ENCODE peak calls at places on chromosome 7, in six cellular contexts. Z, C, N, A, O and U are unnamed samples.
A peak's percentile ranks its signal among the peaks of the same experiment; 100 is the strongest.

GRCh38 chr7:67625257-67625713 is 628.7 kb downstream of the TYW1 start:
- DNase-seq in Z (peak; percentile 63), C (peak; percentile 96), N (peak; percentile 1), A (peak; percentile 45), O (peak; percentile 58), U (peak; percentile 37)

GRCh38 chr7:20399516-20399915 is 68.8 kb downstream of the ITGB8 start:
- DNase-seq in Z (peak; percentile 53), C (no peak), N (no peak), A (no peak), O (no peak), U (no peak)

GRCh38 chr7:81098213-81098612 is 179.4 kb upstream of the SEMA3C start:
- DNase-seq in Z (no peak), C (no peak), N (no peak), A (no peak), O (no peak), U (no peak)

GRCh38 chr7:143380264-143380645 is 890 bp upstream of the ZYX start:
- DNase-seq in Z (peak; percentile 84), C (peak; percentile 97), N (peak; percentile 79), A (no peak), O (peak; percentile 63), U (peak; percentile 91)

GRCh38 chr7:43535810-43536585 is 46.9 kb upstream of the STK17A start:
- DNase-seq in Z (peak; percentile 78), C (no peak), N (peak; percentile 82), A (no peak), O (peak; percentile 24), U (no peak)

GRCh38 chr7:26420600-26420999 is 128.9 kb downstream of the SNX10 start:
- DNase-seq in Z (no peak), C (no peak), N (no peak), A (no peak), O (no peak), U (no peak)

GRCh38 chr7:157020514-157021070 is 10.1 kb upstream of the MNX1 start:
- DNase-seq in Z (no peak), C (no peak), N (no peak), A (no peak), O (no peak), U (no peak)

GRCh38 chr7:136877509-136877908 is 9.1 kb downstream of the CHRM2 start:
- DNase-seq in Z (no peak), C (no peak), N (no peak), A (no peak), O (no peak), U (no peak)

GRCh38 chr7:139960158-139960557 is 102.6 kb downstream of the PARP12 start:
- DNase-seq in Z (peak; percentile 12), C (no peak), N (no peak), A (no peak), O (no peak), U (no peak)

GRCh38 chr7:100641463-100641859 is at the start of gene TFR2:
- DNase-seq in Z (no peak), C (no peak), N (no peak), A (no peak), O (no peak), U (no peak)

GRCh38 chr7:106493041-106493731 is 167.8 kb downstream of the CCDC71L start:
- DNase-seq in Z (peak; percentile 28), C (no peak), N (no peak), A (no peak), O (no peak), U (no peak)

GRCh38 chr7:111091623-111092370 is 870 bp downstream of the LRRN3 start:
- DNase-seq in Z (no peak), C (peak; percentile 49), N (no peak), A (peak; percentile 9), O (no peak), U (no peak)

GRCh38 chr7:27453702-27454405 is 208.8 kb downstream of the HIBADH start:
- DNase-seq in Z (peak; percentile 19), C (peak; percentile 38), N (peak; percentile 94), A (no peak), O (peak; percentile 39), U (no peak)

GRCh38 chr7:34991938-34992840 is 45.1 kb downstream of the DPY19L1 start:
- DNase-seq in Z (peak; percentile 87), C (peak; percentile 1), N (peak; percentile 16), A (no peak), O (peak; percentile 3), U (peak; percentile 21)

GRCh38 chr7:96921231-96921630 is 84.1 kb upstream of the DLX6 start:
- DNase-seq in Z (no peak), C (no peak), N (no peak), A (no peak), O (no peak), U (no peak)

GRCh38 chr7:127678330-127678729 is 26.3 kb downstream of the SND1 start:
- DNase-seq in Z (peak; percentile 41), C (no peak), N (no peak), A (no peak), O (no peak), U (no peak)

GRCh38 chr7:1781369-1781768 is 111.3 kb downstream of the ELFN1 start:
- DNase-seq in Z (no peak), C (no peak), N (no peak), A (no peak), O (no peak), U (no peak)

GRCh38 chr7:99579956-99580777 is 17.9 kb upstream of the TMEM225B start:
- DNase-seq in Z (peak; percentile 24), C (peak; percentile 91), N (no peak), A (no peak), O (no peak), U (peak; percentile 57)

GRCh38 chr7:13448243-13448642 is 541.2 kb downstream of the ETV1 start:
- DNase-seq in Z (no peak), C (no peak), N (no peak), A (no peak), O (no peak), U (no peak)

GRCh38 chr7:756231-756927 is 29.3 kb upstream of the PRKAR1B start:
- DNase-seq in Z (no peak), C (no peak), N (no peak), A (no peak), O (no peak), U (no peak)

GRCh38 chr7:34756691-34757090 is 98.7 kb downstream of the NPSR1 start:
- DNase-seq in Z (no peak), C (no peak), N (no peak), A (no peak), O (no peak), U (no peak)

GRCh38 chr7:24783731-24784130 is 26.5 kb upstream of the GSDME start:
- DNase-seq in Z (peak; percentile 89), C (no peak), N (no peak), A (no peak), O (peak; percentile 42), U (no peak)

GRCh38 chr7:118311121-118311803 is 86.8 kb downstream of the ANKRD7 start:
- DNase-seq in Z (peak; percentile 29), C (no peak), N (no peak), A (no peak), O (no peak), U (no peak)

GRCh38 chr7:134513169-134513752 is 14.1 kb upstream of the AKR1B10 start:
- DNase-seq in Z (peak; percentile 72), C (peak; percentile 71), N (peak; percentile 27), A (peak; percentile 34), O (peak; percentile 6), U (peak; percentile 55)

GRCh38 chr7:131111-132094 is 61.0 kb upstream of the FAM20C start:
- DNase-seq in Z (no peak), C (no peak), N (no peak), A (no peak), O (no peak), U (no peak)

GRCh38 chr7:24883632-24884013 is 96.4 kb downstream of the OSBPL3 start:
- DNase-seq in Z (no peak), C (peak; percentile 14), N (no peak), A (no peak), O (no peak), U (no peak)

GRCh38 chr7:66355762-66356161 is 150.6 kb downstream of the TPST1 start:
- DNase-seq in Z (no peak), C (no peak), N (no peak), A (no peak), O (no peak), U (no peak)

GRCh38 chr7:49001610-49002033 is 77.3 kb downstream of the CDC14C start:
- DNase-seq in Z (peak; percentile 65), C (peak; percentile 77), N (no peak), A (peak; percentile 55), O (no peak), U (no peak)

GRCh38 chr7:155648752-155649339 is 4.4 kb downstream of the RBM33 start:
- DNase-seq in Z (no peak), C (peak; percentile 5), N (no peak), A (no peak), O (no peak), U (no peak)

GRCh38 chr7:15822123-15822495 is 135.6 kb upstream of the MEOX2 start:
- DNase-seq in Z (no peak), C (no peak), N (no peak), A (no peak), O (no peak), U (no peak)

GRCh38 chr7:44257618-44258422 is 57.0 kb downstream of the YKT6 start:
- DNase-seq in Z (peak; percentile 95), C (peak; percentile 93), N (peak; percentile 97), A (peak; percentile 65), O (no peak), U (peak; percentile 78)

GRCh38 chr7:139647085-139647484 is 123.6 kb downstream of the CLEC2L start:
- DNase-seq in Z (no peak), C (no peak), N (no peak), A (no peak), O (no peak), U (no peak)